ENCODE peak calls at places on chromosome 6, in seven cellular contexts. Q is memory B cell; K is NCI-H524; I is EL; M is activated CD8-positive, alpha-beta memory T cell treated with anti-CD3 and anti-CD28 coated beads for 24 hours; R is RWPE2; G is K562. H is an unnamed sample.

GRCh38 chr6:54776891-54777290 is 69.7 kb upstream of the FAM83B start:
- DNase-seq in Q (no peak), K (no peak), I (no peak), M (no peak), R (no peak), G (no peak), H (no peak)

GRCh38 chr6:133553652-133554051 is 312.5 kb downstream of the EYA4 start:
- DNase-seq in Q (no peak), K (peak), I (peak), M (no peak), R (no peak), G (peak), H (peak)

GRCh38 chr6:49909508-49910047 is 43.2 kb upstream of the CRISP1 start:
- DNase-seq in Q (no peak), K (no peak), I (no peak), M (no peak), R (no peak), G (no peak), H (peak)

GRCh38 chr6:125738276-125738675 is 11.2 kb upstream of the HEY2 start:
- DNase-seq in Q (no peak), K (no peak), I (no peak), M (no peak), R (no peak), G (no peak), H (no peak)

GRCh38 chr6:145069966-145070365 is 665.4 kb downstream of the EPM2A start:
- DNase-seq in Q (no peak), K (no peak), I (peak), M (no peak), R (no peak), G (no peak), H (no peak)

GRCh38 chr6:18022398-18023231 is 35.2 kb upstream of the KIF13A start:
- DNase-seq in Q (no peak), K (no peak), I (peak), M (no peak), R (no peak), G (no peak), H (no peak)

GRCh38 chr6:150745896-150746295 is 119.6 kb upstream of the MTHFD1L start:
- DNase-seq in Q (no peak), K (no peak), I (no peak), M (no peak), R (no peak), G (no peak), H (no peak)

GRCh38 chr6:47264775-47265184 is 44.9 kb downstream of the TNFRSF21 start:
- DNase-seq in Q (no peak), K (no peak), I (no peak), M (no peak), R (no peak), G (no peak), H (no peak)

GRCh38 chr6:19356692-19357091 is 480.5 kb upstream of the ID4 start:
- DNase-seq in Q (no peak), K (no peak), I (no peak), M (no peak), R (no peak), G (no peak), H (no peak)

GRCh38 chr6:79943133-79943532 is 4.2 kb downstream of the ELOVL4 start:
- DNase-seq in Q (no peak), K (no peak), I (no peak), M (no peak), R (no peak), G (no peak), H (no peak)

GRCh38 chr6:475341-475740 is 83.8 kb downstream of the IRF4 start:
- DNase-seq in Q (no peak), K (no peak), I (no peak), M (peak), R (no peak), G (no peak), H (no peak)

GRCh38 chr6:5085638-5086293 is 625 bp downstream of the PPP1R3G start:
- DNase-seq in Q (peak), K (peak), I (peak), M (no peak), R (no peak), G (no peak), H (peak)

GRCh38 chr6:110938176-110938575 is 20.3 kb upstream of the GTF3C6 start:
- DNase-seq in Q (no peak), K (no peak), I (no peak), M (no peak), R (no peak), G (no peak), H (no peak)

GRCh38 chr6:117483645-117484016 is 1.2 kb downstream of the DCBLD1 start:
- DNase-seq in Q (no peak), K (peak), I (peak), M (no peak), R (no peak), G (peak), H (peak)

GRCh38 chr6:5208491-5208890 is 52.3 kb downstream of the LYRM4 start:
- DNase-seq in Q (no peak), K (no peak), I (peak), M (no peak), R (no peak), G (no peak), H (no peak)

GRCh38 chr6:136703331-136703846 is 88.9 kb downstream of the MAP3K5 start:
- DNase-seq in Q (no peak), K (no peak), I (no peak), M (no peak), R (no peak), G (no peak), H (no peak)

GRCh38 chr6:126696921-126697693 is 357.2 kb downstream of the CENPW start:
- DNase-seq in Q (no peak), K (no peak), I (no peak), M (no peak), R (no peak), G (no peak), H (no peak)

GRCh38 chr6:20126789-20127653 is 85.2 kb downstream of the MBOAT1 start:
- DNase-seq in Q (peak), K (peak), I (peak), M (peak), R (no peak), G (peak), H (peak)

GRCh38 chr6:82080767-82081166 is 166.8 kb downstream of the IBTK start:
- DNase-seq in Q (no peak), K (no peak), I (peak), M (no peak), R (no peak), G (no peak), H (peak)

GRCh38 chr6:93419304-93420162 is at the start of gene EPHA7:
- DNase-seq in Q (no peak), K (peak), I (peak), M (peak), R (peak), G (peak), H (peak)

GRCh38 chr6:5681480-5681879 is 325.2 kb downstream of the NRN1 start:
- DNase-seq in Q (no peak), K (no peak), I (no peak), M (no peak), R (no peak), G (no peak), H (no peak)

GRCh38 chr6:123380257-123380656 is 256.5 kb downstream of the TRDN start:
- DNase-seq in Q (no peak), K (peak), I (no peak), M (no peak), R (no peak), G (peak), H (no peak)

GRCh38 chr6:137489410-137490371 is 4.5 kb downstream of the OLIG3 start:
- DNase-seq in Q (no peak), K (no peak), I (no peak), M (no peak), R (no peak), G (no peak), H (no peak)

GRCh38 chr6:151391471-151392428 is at the start of gene ZBTB2:
- DNase-seq in Q (peak), K (peak), I (peak), M (peak), R (peak), G (peak), H (peak)

GRCh38 chr6:81969814-81970213 is 217.3 kb upstream of the TENT5A start:
- DNase-seq in Q (no peak), K (no peak), I (no peak), M (no peak), R (no peak), G (peak), H (no peak)

GRCh38 chr6:169559001-169559441 is 142.8 kb downstream of the WDR27 start:
- DNase-seq in Q (no peak), K (no peak), I (peak), M (no peak), R (no peak), G (no peak), H (no peak)

GRCh38 chr6:1393641-1394283 is 4.4 kb downstream of the FOXF2 start:
- DNase-seq in Q (no peak), K (no peak), I (peak), M (no peak), R (no peak), G (no peak), H (no peak)

GRCh38 chr6:41286544-41287346 is at the start of gene TREM1:
- DNase-seq in Q (no peak), K (no peak), I (peak), M (no peak), R (no peak), G (no peak), H (no peak)

GRCh38 chr6:85594197-85594930 is 706 bp upstream of the SNX14 start:
- DNase-seq in Q (no peak), K (peak), I (no peak), M (no peak), R (no peak), G (no peak), H (no peak)

GRCh38 chr6:1624071-1624847 is 14.5 kb downstream of the FOXC1 start:
- DNase-seq in Q (no peak), K (no peak), I (no peak), M (no peak), R (no peak), G (no peak), H (no peak)

GRCh38 chr6:170089937-170090335 is 200.9 kb downstream of the DLL1 start:
- DNase-seq in Q (peak), K (no peak), I (no peak), M (no peak), R (no peak), G (no peak), H (no peak)

GRCh38 chr6:148179786-148180185 is 162.9 kb upstream of the SASH1 start:
- DNase-seq in Q (no peak), K (peak), I (peak), M (no peak), R (no peak), G (peak), H (no peak)

GRCh38 chr6:166572370-166573261 is 13.9 kb downstream of the RAMACL start:
- DNase-seq in Q (no peak), K (no peak), I (peak), M (no peak), R (no peak), G (no peak), H (no peak)

H was measured in DMS 273 treated with DMSO at 0.1 percent for 48 hours.